ENCODE peak calls at places on chromosomes 13 and 19, in six cellular contexts. P is lung; J is cardiac muscle cell; X is putamen; O is HFF-Myc; M is naive thymus-derived CD8-positive, alpha-beta T cell. T is an unnamed sample.

GRCh38 chr13:97283888-97284287 is 61.8 kb downstream of the MBNL2 start:
- DNase-seq in P (no peak), J (no peak), X (no peak), O (no peak), M (no peak), T (no peak)

GRCh38 chr13:113559901-113560644 is 24.5 kb upstream of the TFDP1 start:
- DNase-seq in P (peak; percentile 25), J (no peak), X (no peak), O (no peak), M (no peak), T (no peak)

GRCh38 chr19:45100797-45101196 is 7.8 kb downstream of the PPP1R37 start:
- DNase-seq in P (no peak), J (no peak), X (no peak), O (no peak), M (no peak), T (no peak)

GRCh38 chr13:59834801-59835200 is 328.9 kb downstream of the DIAPH3 start:
- DNase-seq in P (no peak), J (no peak), X (no peak), O (no peak), M (no peak), T (no peak)

GRCh38 chr19:50556236-50557008 is 11.8 kb downstream of the LRRC4B start:
- DNase-seq in P (peak; percentile 52), J (peak; percentile 96), X (no peak), O (peak; percentile 12), M (peak; percentile 55), T (peak; percentile 86)

GRCh38 chr13:33678906-33679657 is 138.9 kb upstream of the RFC3 start:
- DNase-seq in P (peak; percentile 76), J (no peak), X (peak; percentile 34), O (no peak), M (no peak), T (no peak)

GRCh38 chr13:93080587-93080986 is 146.0 kb upstream of the GPC6 start:
- DNase-seq in P (no peak), J (no peak), X (no peak), O (no peak), M (no peak), T (peak; percentile 38)

GRCh38 chr13:50326271-50326670 is 311.0 kb downstream of the KCNRG start:
- DNase-seq in P (no peak), J (no peak), X (no peak), O (no peak), M (no peak), T (no peak)

GRCh38 chr19:20664917-20665781 is 3.8 kb upstream of the ZNF626 start:
- DNase-seq in P (no peak), J (peak; percentile 29), X (no peak), O (no peak), M (no peak), T (no peak)

GRCh38 chr13:24074687-24075086 is 85.8 kb upstream of the SPATA13 start:
- DNase-seq in P (no peak), J (no peak), X (no peak), O (no peak), M (no peak), T (no peak)

GRCh38 chr19:30053558-30053957 is 111.5 kb downstream of the URI1 start:
- DNase-seq in P (no peak), J (no peak), X (no peak), O (no peak), M (no peak), T (no peak)

GRCh38 chr19:3343619-3344502 is 22.5 kb upstream of the NFIC start:
- DNase-seq in P (peak; percentile 89), J (no peak), X (peak; percentile 62), O (no peak), M (peak; percentile 36), T (peak; percentile 93)

GRCh38 chr13:110812111-110812868 is 98.8 kb downstream of the ING1 start:
- DNase-seq in P (no peak), J (no peak), X (no peak), O (no peak), M (no peak), T (no peak)

GRCh38 chr19:1112254-1113208 is 8.7 kb downstream of the GPX4 start:
- DNase-seq in P (no peak), J (peak; percentile 31), X (no peak), O (no peak), M (no peak), T (no peak)

GRCh38 chr13:28819046-28819747 is 942 bp upstream of the MTUS2 start:
- DNase-seq in P (no peak), J (peak; percentile 57), X (peak; percentile 12), O (no peak), M (no peak), T (peak; percentile 32)

GRCh38 chr19:46620716-46621115 is 4.2 kb downstream of the PTGIR start:
- DNase-seq in P (no peak), J (no peak), X (no peak), O (no peak), M (no peak), T (no peak)

GRCh38 chr19:39154626-39155100 is 29.1 kb downstream of the PAK4 start:
- DNase-seq in P (peak; percentile 72), J (no peak), X (no peak), O (no peak), M (no peak), T (no peak)

GRCh38 chr13:30147380-30147779 is 160.0 kb downstream of the KATNAL1 start:
- DNase-seq in P (no peak), J (no peak), X (no peak), O (no peak), M (no peak), T (no peak)

GRCh38 chr13:36418022-36418805 is 14.1 kb upstream of the CCNA1 start:
- DNase-seq in P (no peak), J (no peak), X (no peak), O (peak; percentile 22), M (no peak), T (peak; percentile 80)

GRCh38 chr19:18057557-18057956 is 29.2 kb downstream of the IL12RB1 start:
- DNase-seq in P (no peak), J (no peak), X (peak; percentile 61), O (no peak), M (no peak), T (no peak)

GRCh38 chr19:861756-862528 is 2.5 kb downstream of the CFD start:
- DNase-seq in P (peak; percentile 73), J (peak; percentile 68), X (no peak), O (no peak), M (peak; percentile 47), T (peak; percentile 73)

GRCh38 chr13:46149272-46150133 is 32.5 kb downstream of the LCP1 start:
- DNase-seq in P (no peak), J (no peak), X (no peak), O (no peak), M (no peak), T (peak; percentile 94)

GRCh38 chr19:40642062-40642706 is 41.0 kb downstream of the LTBP4 start:
- DNase-seq in P (no peak), J (no peak), X (no peak), O (no peak), M (no peak), T (no peak)

T was measured in A673.